ENCODE peak calls at places on chromosomes 5 and 9, in six cellular contexts. F is HCT116, S is ovary, U is K562, Q is A549, N is body of pancreas. D is an unnamed sample.

GRCh38 chr5:73617510-73618279 is 8.3 kb upstream of the ARHGEF28 start:
- DNase-seq in F (no peak), S (no peak), U (no peak), Q (no peak), N (no peak), D (no peak)

GRCh38 chr9:86512929-86513328 is 158.7 kb upstream of the TUT7 start:
- DNase-seq in F (no peak), S (no peak), U (no peak), Q (no peak), N (no peak), D (no peak)

GRCh38 chr9:137521405-137521985 is 28.7 kb downstream of the PNPLA7 start:
- DNase-seq in F (no peak), S (no peak), U (no peak), Q (no peak), N (peak), D (no peak)

GRCh38 chr5:95609711-95610110 is 10.2 kb upstream of the GPR150 start:
- DNase-seq in F (no peak), S (no peak), U (no peak), Q (no peak), N (no peak), D (no peak)

GRCh38 chr5:39717186-39717897 is 292.6 kb upstream of the DAB2 start:
- DNase-seq in F (no peak), S (no peak), U (no peak), Q (no peak), N (no peak), D (no peak)

GRCh38 chr5:74919487-74919886 is 53.3 kb upstream of the FAM169A start:
- DNase-seq in F (peak), S (no peak), U (peak), Q (peak), N (peak), D (no peak)

GRCh38 chr5:36581070-36581469 is 25.3 kb upstream of the SLC1A3 start:
- DNase-seq in F (no peak), S (no peak), U (no peak), Q (no peak), N (no peak), D (no peak)

GRCh38 chr5:114319821-114320220 is 42.0 kb upstream of the KCNN2 start:
- DNase-seq in F (no peak), S (no peak), U (no peak), Q (no peak), N (no peak), D (no peak)

GRCh38 chr5:83764101-83764500 is 43.4 kb upstream of the HAPLN1 start:
- DNase-seq in F (no peak), S (no peak), U (no peak), Q (no peak), N (no peak), D (no peak)

GRCh38 chr5:7050986-7051385 is 337.8 kb downstream of the TENT4A start:
- DNase-seq in F (no peak), S (no peak), U (no peak), Q (no peak), N (no peak), D (no peak)

GRCh38 chr5:154162475-154163217 is 27.9 kb upstream of the GALNT10 start:
- DNase-seq in F (no peak), S (no peak), U (no peak), Q (no peak), N (no peak), D (no peak)

GRCh38 chr5:112960316-112960715 is 16.3 kb upstream of the DCP2 start:
- DNase-seq in F (no peak), S (no peak), U (no peak), Q (no peak), N (no peak), D (no peak)

GRCh38 chr5:61055434-61056006 is 106.7 kb downstream of the SMIM15 start:
- DNase-seq in F (no peak), S (no peak), U (peak), Q (peak), N (peak), D (no peak)

GRCh38 chr5:175202461-175203065 is 241.4 kb downstream of the DRD1 start:
- DNase-seq in F (peak), S (no peak), U (no peak), Q (peak), N (no peak), D (no peak)

GRCh38 chr5:9192286-9192685 is 353.6 kb downstream of the SEMA5A start:
- DNase-seq in F (no peak), S (no peak), U (no peak), Q (no peak), N (no peak), D (no peak)

GRCh38 chr9:93094294-93095204 is 1.5 kb upstream of the CARD19 start:
- DNase-seq in F (no peak), S (peak), U (no peak), Q (no peak), N (peak), D (peak)

GRCh38 chr9:129021091-129021490 is 7.0 kb downstream of the SH3GLB2 start:
- DNase-seq in F (no peak), S (no peak), U (no peak), Q (no peak), N (no peak), D (no peak)

GRCh38 chr5:54720346-54720745 is 202.8 kb downstream of the SNX18 start:
- DNase-seq in F (no peak), S (no peak), U (no peak), Q (no peak), N (no peak), D (no peak)

GRCh38 chr9:22170162-22170932 is 161.2 kb upstream of the CDKN2B start:
- DNase-seq in F (no peak), S (no peak), U (no peak), Q (no peak), N (no peak), D (no peak)

GRCh38 chr5:126811515-126812198 is 34.7 kb downstream of the LMNB1 start:
- DNase-seq in F (no peak), S (no peak), U (no peak), Q (no peak), N (no peak), D (no peak)

GRCh38 chr9:20205821-20206220 is 416.5 kb downstream of the MLLT3 start:
- DNase-seq in F (no peak), S (no peak), U (no peak), Q (no peak), N (no peak), D (no peak)

GRCh38 chr9:2018764-2019548 is 3.8 kb downstream of the SMARCA2 start:
- DNase-seq in F (no peak), S (no peak), U (no peak), Q (no peak), N (no peak), D (no peak)

GRCh38 chr9:126128494-126129142 is 198.0 kb upstream of the MVB12B start:
- DNase-seq in F (no peak), S (no peak), U (no peak), Q (no peak), N (no peak), D (peak)

GRCh38 chr5:124949862-124950261 is 203.4 kb upstream of the ZNF608 start:
- DNase-seq in F (no peak), S (no peak), U (no peak), Q (no peak), N (no peak), D (no peak)

GRCh38 chr9:34158362-34158869 is 20.4 kb upstream of the UBAP1 start:
- DNase-seq in F (no peak), S (no peak), U (peak), Q (peak), N (no peak), D (no peak)

GRCh38 chr5:129177451-129177850 is 82.9 kb downstream of the ISOC1 start:
- DNase-seq in F (no peak), S (no peak), U (no peak), Q (no peak), N (no peak), D (no peak)

GRCh38 chr5:129174447-129174846 is 79.9 kb downstream of the ISOC1 start:
- DNase-seq in F (no peak), S (no peak), U (no peak), Q (no peak), N (no peak), D (no peak)

GRCh38 chr5:129171194-129171944 is 76.8 kb downstream of the ISOC1 start:
- DNase-seq in F (no peak), S (no peak), U (no peak), Q (no peak), N (no peak), D (no peak)

DNA sequence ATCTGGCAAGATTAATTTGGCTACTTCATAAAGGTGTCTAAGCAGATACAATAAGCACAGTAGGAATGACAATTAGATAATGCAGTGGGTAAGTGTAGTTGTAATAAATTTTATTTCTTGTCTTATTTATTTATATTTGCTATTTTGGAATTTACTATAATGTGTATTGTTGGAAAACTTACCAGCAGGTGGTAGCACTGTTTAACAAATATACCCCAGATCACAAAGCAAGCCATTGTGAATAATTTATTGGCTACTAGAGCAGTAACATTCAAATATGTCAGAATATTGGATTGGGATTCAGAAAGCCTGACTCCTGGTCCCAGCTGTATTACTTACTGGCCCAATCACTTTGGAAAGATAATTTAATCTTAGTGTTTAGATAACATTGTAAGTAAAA is 78.0 kb downstream of the ISOC1 start:
- DNase-seq in F (peak), S (no peak), U (no peak), Q (no peak), N (no peak), D (no peak)
- TF ChIP-seq POLR2A in F (no peak), S (no peak), U (no peak), Q (no peak), N (no peak), D (no peak)

GRCh38 chr5:31952034-31952433 is 222.1 kb downstream of the GOLPH3 start:
- DNase-seq in F (no peak), S (no peak), U (no peak), Q (no peak), N (no peak), D (no peak)

GRCh38 chr5:31944683-31945445 is 229.3 kb downstream of the GOLPH3 start:
- DNase-seq in F (no peak), S (no peak), U (no peak), Q (no peak), N (peak), D (no peak)

GRCh38 chr5:31942546-31942945 is 231.6 kb downstream of the GOLPH3 start:
- DNase-seq in F (no peak), S (no peak), U (no peak), Q (no peak), N (no peak), D (no peak)

DNA sequence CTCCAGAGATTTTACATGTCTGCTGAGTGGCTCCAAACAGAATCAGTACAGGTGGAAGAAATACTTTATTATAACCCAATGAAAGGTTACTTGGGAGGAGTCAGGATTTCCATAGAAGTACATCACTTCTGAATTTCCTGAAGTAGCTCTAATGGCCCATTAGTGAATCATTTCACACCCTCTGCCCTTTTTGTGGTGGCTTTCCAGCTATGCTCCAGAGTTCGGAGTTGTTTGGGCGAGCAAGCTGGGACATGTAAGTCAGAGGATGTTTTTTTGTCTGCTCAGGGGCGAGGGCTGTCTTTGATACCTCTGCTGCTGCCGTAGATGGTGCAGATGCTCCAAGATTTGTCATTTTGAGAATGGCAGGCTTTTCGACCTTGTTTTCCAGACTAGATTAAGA is 226.1 kb downstream of the GOLPH3 start:
- DNase-seq in F (no peak), S (no peak), U (no peak), Q (no peak), N (no peak), D (no peak)
- H3K4me3 ChIP-seq in F (no peak), S (no peak), U (no peak), Q (no peak), N (no peak), D (no peak)

DNA sequence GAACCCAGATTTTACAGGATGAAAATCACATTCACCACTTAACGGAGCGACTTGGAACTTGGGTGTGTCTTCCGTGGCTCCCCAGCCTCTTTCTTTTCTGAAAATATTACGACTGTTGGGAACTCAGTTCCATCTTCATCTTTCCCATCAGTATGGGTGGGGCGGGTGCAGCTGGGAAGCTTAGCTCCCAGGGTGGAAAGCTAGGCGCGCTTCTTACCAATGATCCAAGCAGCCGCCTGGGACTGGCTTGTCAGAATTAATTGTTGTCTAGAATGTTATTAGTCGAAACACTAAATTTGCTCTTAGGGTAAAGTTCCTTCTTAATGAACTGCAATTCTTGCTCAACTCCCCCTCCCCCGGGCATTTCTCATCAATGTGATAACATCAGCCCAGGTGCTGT is 92.4 kb downstream of the IRX2 start:
- DNase-seq in F (no peak), S (no peak), U (no peak), Q (no peak), N (no peak), D (no peak)
- TF ChIP-seq POLR2A in F (no peak), S (no peak), U (no peak), Q (no peak), N (no peak), D (no peak)

GRCh38 chr5:139461176-139461575 is 1.4 kb downstream of the ECSCR start:
- DNase-seq in F (no peak), S (no peak), U (no peak), Q (no peak), N (no peak), D (no peak)
- H3K4me3 ChIP-seq in F (no peak), S (no peak), U (no peak), Q (no peak), N (no peak), D (no peak)

GRCh38 chr5:14017904-14018303 is 73.4 kb upstream of the DNAH5 start:
- DNase-seq in F (no peak), S (no peak), U (no peak), Q (no peak), N (no peak), D (peak)

GRCh38 chr5:14011089-14012004 is 66.9 kb upstream of the DNAH5 start:
- DNase-seq in F (peak), S (peak), U (peak), Q (peak), N (peak), D (peak)

GRCh38 chr5:14019768-14020167 is 75.3 kb upstream of the DNAH5 start:
- DNase-seq in F (no peak), S (no peak), U (no peak), Q (no peak), N (no peak), D (peak)

GRCh38 chr5:14016549-14016948 is 72.1 kb upstream of the DNAH5 start:
- DNase-seq in F (no peak), S (no peak), U (no peak), Q (no peak), N (no peak), D (peak)
- TF ChIP-seq POLR2A in F (no peak), S (no peak), U (no peak), Q (no peak), N (no peak), D (no peak)

D was measured in lower leg skin.